ENCODE peak calls at places on chromosomes 3 and 15, in nine cellular contexts. M, R, U, B, P, Q, Y, Z and S are unnamed samples.

GRCh38 chr3:113606539-113607218 is 74.3 kb downstream of the SIDT1 start:
- DNase-seq in M (no peak), R (no peak), U (no peak), B (no peak), P (no peak), Q (no peak), Y (no peak), Z (peak; percentile 26), S (no peak)

GRCh38 chr3:29426302-29427226 is 145.7 kb downstream of the RBMS3 start:
- DNase-seq in M (no peak), R (no peak), U (no peak), B (no peak), P (no peak), Q (no peak), Y (no peak), Z (no peak), S (no peak)

GRCh38 chr3:108472011-108472591 is 38.3 kb downstream of the MYH15 start:
- DNase-seq in M (no peak), R (peak; percentile 94), U (no peak), B (no peak), P (peak; percentile 94), Q (no peak), Y (peak; percentile 84), Z (no peak), S (no peak)

GRCh38 chr3:110955301-110955880 is 116.2 kb upstream of the NECTIN3 start:
- DNase-seq in M (no peak), R (no peak), U (no peak), B (no peak), P (peak; percentile 33), Q (no peak), Y (peak; percentile 64), Z (no peak), S (no peak)

GRCh38 chr3:180011927-180012326 is 24.8 kb downstream of the PEX5L start:
- DNase-seq in M (no peak), R (no peak), U (no peak), B (no peak), P (no peak), Q (no peak), Y (no peak), Z (no peak), S (no peak)

GRCh38 chr15:55774113-55774970 is 31.4 kb upstream of the PRTG start:
- DNase-seq in M (no peak), R (no peak), U (peak; percentile 47), B (peak; percentile 47), P (no peak), Q (peak; percentile 32), Y (peak; percentile 44), Z (peak; percentile 38), S (peak; percentile 64)

GRCh38 chr3:127042634-127043033 is 59.7 kb downstream of the PLXNA1 start:
- DNase-seq in M (no peak), R (no peak), U (peak; percentile 22), B (peak; percentile 15), P (no peak), Q (no peak), Y (no peak), Z (no peak), S (no peak)

GRCh38 chr15:82907350-82907749 is 45.2 kb downstream of the HOMER2 start:
- DNase-seq in M (no peak), R (no peak), U (no peak), B (no peak), P (no peak), Q (no peak), Y (no peak), Z (no peak), S (no peak)

GRCh38 chr3:115691964-115692363 is 68.7 kb downstream of the GAP43 start:
- DNase-seq in M (no peak), R (no peak), U (no peak), B (no peak), P (no peak), Q (no peak), Y (no peak), Z (no peak), S (no peak)

GRCh38 chr3:114504941-114505632 is 211.3 kb downstream of the TIGIT start:
- DNase-seq in M (no peak), R (peak; percentile 45), U (no peak), B (no peak), P (peak; percentile 46), Q (no peak), Y (no peak), Z (no peak), S (no peak)

DNA sequence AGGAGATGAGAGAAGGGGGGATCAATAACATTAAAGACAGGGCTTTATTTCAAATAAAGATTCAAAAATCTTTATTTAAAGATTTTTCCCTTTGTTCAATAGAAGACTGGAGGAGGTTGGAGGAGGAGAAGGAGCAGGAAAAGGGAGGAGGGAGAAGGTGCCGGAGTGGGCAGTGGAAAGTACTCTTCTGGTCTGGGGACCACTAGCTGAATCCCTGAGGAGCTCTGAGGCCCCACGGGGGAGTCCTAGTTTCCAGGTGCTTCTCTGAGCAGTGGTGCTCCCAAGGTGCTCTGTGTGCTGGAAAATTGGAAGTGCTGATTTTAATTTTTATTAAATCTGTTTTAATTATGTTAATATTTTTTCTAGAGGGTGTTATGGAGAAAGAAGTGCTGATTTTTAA is 19.3 kb upstream of the SEMA4B start:
- DNase-seq in M (no peak), R (no peak), U (no peak), B (peak; percentile 43), P (no peak), Q (no peak), Y (no peak), Z (no peak), S (no peak)
- H3K4me1 ChIP-seq in M (peaks cover 9% of the 10 kb centered on the region), R (peaks cover 29% of the 10 kb centered on the region), U (peaks cover 4% of the 10 kb centered on the region), B (peaks cover 31% of the 10 kb centered on the region), P (peaks cover 4% of the 10 kb centered on the region), Q (peaks cover 8% of the 10 kb centered on the region), Y (peaks cover 11% of the 10 kb centered on the region), Z (peaks cover 29% of the 10 kb centered on the region), S (peaks cover 3% of the 10 kb centered on the region)

DNA sequence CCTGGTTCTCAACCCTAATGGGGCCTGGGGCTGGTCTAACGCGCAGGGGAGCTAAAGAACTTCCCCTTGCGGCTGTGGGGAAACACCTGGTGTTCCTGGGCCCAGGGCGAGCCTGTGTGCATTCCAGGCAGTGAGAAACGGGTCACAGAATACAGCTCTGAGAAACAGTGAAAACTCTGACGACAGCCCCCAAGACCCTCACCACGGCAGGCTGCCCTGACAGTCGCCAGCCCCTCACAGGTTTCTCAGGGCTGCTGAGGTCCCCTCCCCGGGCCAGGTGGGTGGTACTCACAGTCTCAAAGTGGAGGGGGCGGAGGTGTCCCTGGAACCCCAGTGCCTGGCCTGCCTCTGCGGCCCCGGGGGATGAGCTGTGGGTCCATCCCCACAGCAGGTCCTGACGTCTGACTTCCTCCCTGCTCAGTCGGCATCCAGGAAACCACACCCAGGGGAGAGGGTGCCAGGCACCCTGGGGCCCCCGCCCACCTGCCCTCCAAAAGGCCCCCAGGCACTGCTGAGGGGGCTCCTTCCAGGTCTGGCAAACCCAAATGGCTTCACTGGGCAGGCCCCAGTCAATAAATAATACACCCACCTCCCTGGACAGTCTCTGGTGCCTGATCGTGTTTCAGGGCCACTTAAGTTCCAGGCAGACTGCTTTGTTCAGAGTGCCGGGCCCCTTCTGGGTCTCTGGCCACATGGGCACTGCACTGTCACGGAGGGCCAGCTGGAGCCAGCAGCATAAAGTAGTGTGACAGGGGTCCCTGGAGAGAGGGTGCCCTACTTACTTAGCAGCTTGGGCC is 57.7 kb downstream of the IQSEC1 start:
- DNase-seq in M (no peak), R (no peak), U (no peak), B (peak; percentile 20), P (no peak), Q (no peak), Y (no peak), Z (peak; percentile 63), S (peak; percentile 78)
- H3K4me1 ChIP-seq in M (peaks cover 40% of the 10 kb centered on the region), R (peaks cover 52% of the 10 kb centered on the region), U (peaks cover 5% of the 10 kb centered on the region), B (peaks cover 41% of the 10 kb centered on the region), P (peaks cover 2% of the 10 kb centered on the region), Q (no peaks in the 10 kb centered on the region), Y (peaks cover 58% of the 10 kb centered on the region), Z (peaks cover 9% of the 10 kb centered on the region), S (peaks cover 33% of the 10 kb centered on the region)

DNA sequence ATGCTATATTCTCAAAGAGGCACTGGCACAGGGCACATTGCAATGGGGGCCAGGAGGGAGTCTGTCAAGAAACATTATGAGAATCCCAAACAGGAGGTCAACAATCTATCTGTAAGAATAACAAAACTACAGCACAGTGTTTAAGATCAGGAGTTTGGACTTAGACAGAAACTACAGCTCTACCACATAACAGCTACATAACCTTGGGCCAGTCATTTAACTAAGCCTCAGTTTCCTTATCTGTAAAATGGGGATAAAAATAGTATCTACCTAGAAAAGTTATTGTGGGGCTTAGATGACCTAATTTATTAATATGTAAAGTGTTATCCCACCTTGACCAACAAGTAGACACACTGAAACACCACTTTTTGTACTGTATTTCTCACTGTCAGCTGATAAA is 9.9 kb downstream of the B4GALT4 start:
- DNase-seq in M (no peak), R (no peak), U (no peak), B (no peak), P (no peak), Q (no peak), Y (no peak), Z (no peak), S (no peak)
- H3K4me1 ChIP-seq in M (no peaks in the 10 kb centered on the region), R (peaks cover 6% of the 10 kb centered on the region), U (no peaks in the 10 kb centered on the region), B (no peaks in the 10 kb centered on the region), P (peaks cover 4% of the 10 kb centered on the region), Q (no peaks in the 10 kb centered on the region), Y (peaks cover 2% of the 10 kb centered on the region), Z (peaks cover 27% of the 10 kb centered on the region), S (peaks cover 9% of the 10 kb centered on the region)

DNA sequence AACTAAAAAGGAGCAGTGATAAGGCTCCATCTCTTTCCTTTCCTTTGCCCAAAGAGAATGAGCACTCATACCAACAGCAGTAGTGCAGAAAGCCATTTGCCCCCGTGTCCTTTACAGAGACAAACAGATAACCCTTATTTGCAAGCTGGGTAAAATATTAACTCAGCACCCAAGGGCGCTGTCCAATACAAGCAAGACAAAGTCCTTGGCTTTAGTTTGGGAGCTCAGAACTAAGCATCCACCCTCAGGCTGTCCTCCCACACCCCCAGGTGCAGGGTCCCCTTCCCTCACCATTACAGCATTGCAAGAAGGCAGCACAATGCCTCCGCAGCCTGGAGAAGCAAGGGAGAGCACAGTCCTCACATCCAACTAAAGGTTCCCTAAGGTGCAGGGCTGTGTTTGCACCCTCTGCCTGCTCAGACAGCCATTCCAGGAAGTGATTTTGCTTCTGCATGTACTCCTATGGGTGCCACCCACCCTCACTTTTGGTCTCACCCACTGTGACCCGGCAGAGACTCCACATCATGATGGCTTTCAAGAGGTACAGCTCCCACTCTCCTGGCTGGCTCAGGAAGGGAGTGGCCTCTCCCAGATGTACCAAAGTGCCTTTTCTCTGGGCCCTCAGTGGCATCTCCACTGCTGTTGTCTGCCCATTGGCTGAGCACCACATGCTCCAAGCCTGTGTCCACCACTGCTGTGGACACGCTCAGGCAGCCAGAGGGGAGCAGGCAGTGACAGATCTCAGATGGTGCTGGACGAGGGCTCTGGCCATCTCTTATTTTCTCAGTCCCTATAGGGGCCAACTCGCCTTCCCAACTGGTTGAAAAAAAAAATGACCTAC is 34.1 kb upstream of the HES1 start:
- DNase-seq in M (no peak), R (no peak), U (no peak), B (no peak), P (no peak), Q (no peak), Y (no peak), Z (peak; percentile 48), S (no peak)
- H3K4me1 ChIP-seq in M (peaks cover 16% of the 10 kb centered on the region), R (peaks cover 18% of the 10 kb centered on the region), U (peaks cover 2% of the 10 kb centered on the region), B (peaks cover 14% of the 10 kb centered on the region), P (no peaks in the 10 kb centered on the region), Q (no peaks in the 10 kb centered on the region), Y (peaks cover 24% of the 10 kb centered on the region), Z (peaks cover 21% of the 10 kb centered on the region), S (no peaks in the 10 kb centered on the region)

GRCh38 chr3:177946965-177947364 is 589.3 kb upstream of the KCNMB2 start:
- DNase-seq in M (no peak), R (no peak), U (no peak), B (no peak), P (no peak), Q (no peak), Y (no peak), Z (no peak), S (no peak)
- H3K4me1 ChIP-seq in M (no peaks in the 10 kb centered on the region), R (peaks cover 11% of the 10 kb centered on the region), U (no peaks in the 10 kb centered on the region), B (no peaks in the 10 kb centered on the region), P (no peaks in the 10 kb centered on the region), Q (no peaks in the 10 kb centered on the region), Y (no peaks in the 10 kb centered on the region), Z (no peaks in the 10 kb centered on the region), S (peaks cover 8% of the 10 kb centered on the region)